ENCODE peak calls at places on chromosome 7, in eight cellular contexts. J is suprapubic skin, I is cardiac muscle cell, T is breast epithelium, D is neuronal stem cell, G is GM23248, N is psoas muscle, C is body of pancreas. S is an unnamed sample.

GRCh38 chr7:155587486-155587885 is 41.1 kb upstream of the CNPY1 start:
- DNase-seq in N (no peak), I (no peak), J (peak; percentile 40), D (no peak), T (no peak), G (no peak), C (no peak), S (no peak)

GRCh38 chr7:22631730-22632129 is 95.3 kb upstream of the IL6 start:
- DNase-seq in D (no peak), J (no peak), C (no peak), N (no peak), I (no peak), G (no peak), T (no peak), S (no peak)

GRCh38 chr7:28165221-28165807 is 15.3 kb downstream of the JAZF1 start:
- DNase-seq in C (no peak), T (no peak), D (no peak), J (no peak), N (no peak), I (no peak), G (peak; percentile 32), S (no peak)

GRCh38 chr7:537911-538634 is 18.4 kb upstream of the PDGFA start:
- DNase-seq in J (no peak), T (no peak), N (peak; percentile 63), G (peak; percentile 91), C (peak; percentile 88), I (peak; percentile 44), D (no peak), S (no peak)

GRCh38 chr7:102412548-102412947 is 16.4 kb downstream of the PRKRIP1 start:
- DNase-seq in I (no peak), C (no peak), N (peak; percentile 54), D (no peak), T (no peak), J (no peak), G (peak; percentile 61), S (peak; percentile 71)

GRCh38 chr7:50315193-50315592 is 10.7 kb downstream of the IKZF1 start:
- DNase-seq in T (no peak), I (no peak), D (no peak), N (no peak), G (no peak), J (no peak), C (no peak), S (no peak)

GRCh38 chr7:51789494-51789893 is 472.9 kb upstream of the COBL start:
- DNase-seq in J (no peak), T (no peak), G (no peak), D (no peak), N (no peak), C (no peak), I (peak; percentile 17), S (no peak)

GRCh38 chr7:134470864-134471263 is 12.0 kb upstream of the AKR1B1 start:
- DNase-seq in G (peak; percentile 80), J (no peak), I (no peak), N (no peak), T (no peak), D (no peak), C (no peak), S (no peak)

GRCh38 chr7:74283858-74284447 is 5.3 kb upstream of the CLIP2 start:
- DNase-seq in I (no peak), J (no peak), T (no peak), G (no peak), C (no peak), D (no peak), N (no peak), S (peak; percentile 72)

GRCh38 chr7:159099217-159099655 is 45.4 kb downstream of the VIPR2 start:
- DNase-seq in D (no peak), I (no peak), G (no peak), C (no peak), T (no peak), N (no peak), J (peak; percentile 33), S (no peak)

GRCh38 chr7:80870806-80871205 is 48.0 kb downstream of the SEMA3C start:
- DNase-seq in C (no peak), I (no peak), G (no peak), J (no peak), T (no peak), D (no peak), N (no peak), S (no peak)

GRCh38 chr7:151378496-151379192 is 31.2 kb downstream of the WDR86 start:
- DNase-seq in D (no peak), J (peak; percentile 51), C (no peak), T (no peak), G (no peak), I (no peak), N (no peak), S (no peak)

GRCh38 chr7:156604311-156604710 is 36.3 kb upstream of the RNF32 start:
- DNase-seq in G (peak; percentile 12), T (no peak), J (no peak), D (no peak), C (no peak), I (no peak), N (no peak), S (no peak)

GRCh38 chr7:112160130-112160770 is 45.9 kb downstream of the DOCK4 start:
- DNase-seq in J (no peak), N (no peak), C (peak; percentile 6), G (no peak), I (no peak), T (no peak), D (no peak), S (no peak)

GRCh38 chr7:47942132-47942531 is 6.1 kb downstream of the PKD1L1 start:
- DNase-seq in D (no peak), C (no peak), T (no peak), N (no peak), I (no peak), G (peak; percentile 57), J (no peak), S (no peak)
- H3K27ac ChIP-seq in D (no peak overlapping the region), C (peak overlapping the region; percentile 9), T (peak overlapping the region; percentile 31), N (peak overlapping the region; percentile 48), I (no peak overlapping the region), G (peak overlapping the region; percentile 89), J (peak overlapping the region; percentile 70), S (no peak overlapping the region)

GRCh38 chr7:6700793-6701192 is 6.0 kb downstream of the ZNF12 start:
- DNase-seq in D (no peak), I (no peak), J (no peak), N (no peak), C (no peak), T (no peak), G (no peak), S (no peak)
- H3K4me3 ChIP-seq in D (no peak overlapping the region), I (no peak overlapping the region), J (no peak overlapping the region), N (no peak overlapping the region), C (no peak overlapping the region), T (no peak overlapping the region), G (no peak overlapping the region), S (no peak overlapping the region)

GRCh38 chr7:36642010-36642409 is 82.3 kb downstream of the AOAH start:
- DNase-seq in C (no peak), N (no peak), J (no peak), T (no peak), G (no peak), D (no peak), I (no peak), S (no peak)
- H3K27ac ChIP-seq in C (no peak overlapping the region), N (no peak overlapping the region), J (no peak overlapping the region), T (no peak overlapping the region), G (no peak overlapping the region), D (no peak overlapping the region), I (no peak overlapping the region), S (no peak overlapping the region)

DNA sequence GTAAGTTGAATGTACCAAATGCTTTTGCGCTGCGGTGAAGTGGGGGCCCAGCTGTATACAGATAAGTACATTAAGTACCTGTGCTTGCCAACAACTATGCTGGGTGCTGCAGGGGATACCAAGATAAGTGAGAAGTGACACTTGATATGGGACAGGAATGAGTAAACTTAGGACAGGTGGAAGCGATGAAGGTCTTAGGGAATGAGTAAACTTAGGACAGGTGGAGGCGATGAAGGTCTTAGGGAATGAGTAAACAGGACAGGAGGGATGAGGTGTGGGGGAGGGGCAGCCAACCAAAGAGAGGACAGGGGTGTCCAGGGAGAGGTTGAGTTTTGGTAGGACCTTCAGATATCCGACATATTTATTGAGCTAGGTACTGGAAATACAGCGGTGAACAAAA is 1.4 kb downstream of the MDH2 start:
- DNase-seq in N (no peak), D (no peak), I (no peak), T (no peak), J (no peak), C (no peak), G (no peak), S (no peak)
- H3K4me3 ChIP-seq in N (peak overlapping the region; percentile 96), D (no peak overlapping the region), I (peak overlapping the region; percentile 67), T (peak overlapping the region; percentile 97), J (no peak overlapping the region), C (no peak overlapping the region), G (peak overlapping the region; percentile 95), S (peak overlapping the region; percentile 99)

DNA sequence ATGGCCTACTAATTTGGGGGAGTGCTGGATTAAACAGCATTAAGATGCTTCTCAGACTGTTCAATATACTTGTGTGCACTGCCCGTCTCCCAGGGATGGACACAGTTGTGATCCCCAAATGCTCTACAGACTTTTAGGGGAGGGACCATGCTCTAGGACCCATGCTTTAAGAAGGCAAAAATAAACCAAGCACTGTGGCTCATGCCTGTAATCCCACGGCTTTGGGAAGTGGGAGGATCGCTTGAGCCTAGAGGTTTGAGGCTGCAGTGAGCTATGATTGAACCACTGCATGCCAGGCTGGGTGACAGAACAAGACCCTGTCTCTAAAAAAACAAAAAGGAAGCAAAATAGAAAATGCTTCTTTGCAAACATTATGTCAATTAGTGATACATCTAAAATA is 102.6 kb downstream of the VOPP1 start:
- DNase-seq in C (no peak), J (no peak), G (no peak), I (no peak), T (no peak), N (no peak), D (no peak), S (no peak)
- H3K27ac ChIP-seq in C (no peak overlapping the region), J (no peak overlapping the region), G (no peak overlapping the region), I (no peak overlapping the region), T (no peak overlapping the region), N (no peak overlapping the region), D (no peak overlapping the region), S (peak overlapping the region; percentile 69)

GRCh38 chr7:92813390-92814024 is 22.9 kb downstream of the CDK6 start:
- DNase-seq in N (no peak), I (no peak), G (peak; percentile 75), D (no peak), J (no peak), T (no peak), C (no peak), S (no peak)
- H3K4me3 ChIP-seq in N (no peak overlapping the region), I (no peak overlapping the region), G (peak overlapping the region; percentile 11), D (no peak overlapping the region), J (no peak overlapping the region), T (no peak overlapping the region), C (no peak overlapping the region), S (no peak overlapping the region)